ENCODE peak calls at places on chromosomes 13 and 19, in ten cellular contexts. H, G, C, W, R, Q, X, Z, J and S are unnamed samples.

GRCh38 chr13:29845440-29846056 is 4.9 kb downstream of the UBL3 start:
- DNase-seq in R (no peak), Z (no peak), C (no peak), Q (no peak), J (no peak), X (no peak), W (no peak), H (no peak), G (no peak), S (peak; percentile 27)

GRCh38 chr19:9793051-9793591 is 24.6 kb upstream of the ZNF846 start:
- DNase-seq in J (peak; percentile 71), R (peak; percentile 63), G (peak; percentile 37), C (peak; percentile 35), Q (peak; percentile 90), Z (peak; percentile 58), H (no peak), W (peak; percentile 10), X (peak; percentile 90), S (no peak)

GRCh38 chr19:19447536-19448237 is 42.2 kb downstream of the GATAD2A start:
- DNase-seq in X (peak; percentile 81), G (no peak), W (no peak), C (no peak), J (peak; percentile 76), Q (peak; percentile 75), Z (no peak), R (no peak), H (no peak), S (no peak)

GRCh38 chr19:6021878-6022569 is 44.1 kb upstream of the RANBP3 start:
- DNase-seq in R (peak; percentile 87), Z (peak; percentile 64), W (peak; percentile 23), Q (peak; percentile 83), C (peak; percentile 79), H (peak; percentile 38), J (peak; percentile 92), G (peak; percentile 69), X (peak; percentile 88), S (peak; percentile 33)

GRCh38 chr19:4584670-4585460 is 25.4 kb upstream of the SEMA6B start:
- DNase-seq in Q (no peak), C (peak; percentile 37), J (no peak), G (no peak), R (peak; percentile 93), H (no peak), Z (no peak), X (no peak), W (no peak), S (no peak)

GRCh38 chr13:89584058-89584457 is 1763.4 kb upstream of the MIR17HG start:
- DNase-seq in J (no peak), R (no peak), Q (no peak), G (no peak), Z (no peak), X (no peak), H (no peak), W (no peak), C (no peak), S (no peak)

GRCh38 chr19:17881701-17882100 is 10.0 kb downstream of the SLC5A5 start:
- DNase-seq in Z (no peak), H (no peak), J (no peak), X (no peak), Q (no peak), C (no peak), G (no peak), R (peak; percentile 84), W (no peak), S (no peak)

GRCh38 chr13:33497146-33497845 is 211.7 kb upstream of the STARD13 start:
- DNase-seq in H (no peak), J (no peak), G (peak; percentile 10), R (no peak), Q (no peak), X (no peak), W (no peak), C (no peak), Z (no peak), S (no peak)

GRCh38 chr19:50513746-50514345 is at the start of gene ASPDH:
- DNase-seq in G (no peak), J (no peak), C (peak; percentile 49), R (no peak), Q (no peak), W (no peak), X (peak; percentile 55), H (no peak), Z (no peak), S (no peak)

GRCh38 chr13:41520699-41521630 is 63.6 kb downstream of the RGCC start:
- DNase-seq in W (no peak), Q (no peak), J (no peak), C (no peak), R (no peak), G (no peak), X (no peak), Z (no peak), H (no peak), S (no peak)

GRCh38 chr13:51663980-51664957 is 80.0 kb downstream of the WDFY2 start:
- DNase-seq in C (no peak), Z (no peak), G (peak; percentile 28), J (no peak), Q (no peak), W (no peak), R (no peak), X (no peak), H (no peak), S (no peak)

GRCh38 chr13:100035936-100036335 is 53.0 kb upstream of the PCCA start:
- DNase-seq in C (no peak), X (no peak), R (no peak), H (no peak), Z (no peak), G (no peak), J (no peak), W (no peak), Q (no peak), S (no peak)

GRCh38 chr19:54708781-54709180 is 15.5 kb upstream of the KIR3DL3 start:
- DNase-seq in H (no peak), J (no peak), G (no peak), R (no peak), Q (no peak), C (no peak), Z (no peak), W (no peak), X (no peak), S (peak; percentile 73)

GRCh38 chr19:55688422-55689218 is 13.6 kb downstream of the EPN1 start:
- DNase-seq in G (peak; percentile 30), H (no peak), Z (no peak), R (peak; percentile 28), W (no peak), X (peak; percentile 58), C (no peak), J (no peak), Q (no peak), S (no peak)

GRCh38 chr13:87674143-87674772 is 3.1 kb downstream of the SLITRK5 start:
- DNase-seq in R (no peak), W (no peak), J (no peak), Q (no peak), Z (no peak), H (no peak), C (no peak), X (no peak), G (no peak), S (no peak)

GRCh38 chr19:22332924-22333323 is 46.7 kb downstream of the ZNF729 start:
- DNase-seq in R (no peak), H (no peak), G (peak; percentile 64), J (no peak), C (no peak), W (no peak), X (no peak), Z (no peak), Q (no peak), S (peak; percentile 22)

GRCh38 chr13:26061947-26062346 is 10.1 kb upstream of the SHISA2 start:
- DNase-seq in C (no peak), Z (no peak), H (no peak), W (peak; percentile 74), Q (no peak), G (peak; percentile 94), X (no peak), J (no peak), R (no peak), S (no peak)

GRCh38 chr13:65240773-65241172 is 1989.4 kb downstream of the PCDH9 start:
- DNase-seq in J (no peak), X (no peak), R (no peak), C (no peak), Z (no peak), Q (no peak), W (no peak), G (no peak), H (no peak), S (no peak)